ENCODE peak calls at places on chromosomes 7 and 10, in four cellular contexts. T, Z, K and W are unnamed samples.

GRCh38 chr10:27240891-27241639 is 468 bp upstream of the ACBD5 start:
- DNase-seq in T (no peak), Z (no peak), K (no peak), W (no peak)

GRCh38 chr10:88897019-88897853 is 17.2 kb downstream of the STAMBPL1 start:
- DNase-seq in T (no peak), Z (no peak), K (no peak), W (peak)

GRCh38 chr10:63713191-63714144 is 192.3 kb downstream of the REEP3 start:
- DNase-seq in T (peak), Z (no peak), K (no peak), W (peak)

GRCh38 chr7:99109108-99110051 is 34.5 kb downstream of the SMURF1 start:
- DNase-seq in T (no peak), Z (no peak), K (no peak), W (peak)

GRCh38 chr7:127348247-127348631 is 44.3 kb downstream of the ZNF800 start:
- DNase-seq in T (no peak), Z (no peak), K (no peak), W (no peak)

GRCh38 chr10:48495282-48496045 is 109.4 kb downstream of the ARHGAP22 start:
- DNase-seq in T (no peak), Z (no peak), K (no peak), W (no peak)

GRCh38 chr7:155490697-155491628 is 33.0 kb downstream of the EN2 start:
- DNase-seq in T (no peak), Z (no peak), K (no peak), W (no peak)

GRCh38 chr10:33106767-33107166 is 148.7 kb upstream of the ITGB1 start:
- DNase-seq in T (no peak), Z (no peak), K (no peak), W (no peak)

GRCh38 chr10:70255329-70256299 is 22.4 kb upstream of the PPA1 start:
- DNase-seq in T (no peak), Z (no peak), K (no peak), W (peak)

GRCh38 chr7:116500071-116500853 is 724 bp downstream of the CAV2 start:
- DNase-seq in T (no peak), Z (no peak), K (no peak), W (no peak)

GRCh38 chr10:80064120-80064886 is 14.2 kb upstream of the TMEM254 start:
- DNase-seq in T (no peak), Z (no peak), K (no peak), W (no peak)

GRCh38 chr7:92766461-92767003 is 69.8 kb downstream of the CDK6 start:
- DNase-seq in T (no peak), Z (peak), K (no peak), W (peak)